ENCODE peak calls at places on chromosome X, in ten cellular contexts. E is renal cortical epithelial cell; P is activated T-cell treated with anti-CD3 and anti-CD28 coated beads for 1 hour; T is right atrium auricular region; Y is lung microvascular endothelial cell; D is RWPE1; M is stimulated activated CD4-positive, alpha-beta T cell treated with anti-CD3 and anti-CD28 coated beads, TNF-alpha, amount 100 ng/mL, for 24 hours; R is WERI-Rb-1; N is esophagus squamous epithelium; X is left lung. L is an unnamed sample.

GRCh38 chrX:13778916-13779315 is 38.0 kb downstream of the GPM6B start:
- DNase-seq in E (peak), P (no peak), T (no peak), Y (peak), D (peak), M (no peak), R (no peak), N (no peak), X (no peak), L (no peak)

GRCh38 chrX:42117318-42117717 is 194.0 kb upstream of the CASK start:
- DNase-seq in E (no peak), P (no peak), T (no peak), Y (no peak), D (no peak), M (no peak), R (no peak), N (no peak), X (no peak), L (no peak)

GRCh38 chrX:136325377-136325776 is 24.6 kb downstream of the ADGRG4 start:
- DNase-seq in E (no peak), P (no peak), T (no peak), Y (no peak), D (no peak), M (no peak), R (no peak), N (no peak), X (no peak), L (no peak)

GRCh38 chrX:40459576-40460158 is 121.1 kb upstream of the ATP6AP2 start:
- DNase-seq in E (no peak), P (no peak), T (no peak), Y (no peak), D (no peak), M (no peak), R (no peak), N (no peak), X (no peak), L (no peak)

GRCh38 chrX:16897445-16897844 is 27.3 kb upstream of the RBBP7 start:
- DNase-seq in E (peak), P (no peak), T (no peak), Y (no peak), D (no peak), M (no peak), R (no peak), N (no peak), X (no peak), L (no peak)

GRCh38 chrX:69968956-69969355 is 80.8 kb downstream of the AWAT2 start:
- DNase-seq in E (no peak), P (no peak), T (no peak), Y (no peak), D (no peak), M (no peak), R (no peak), N (no peak), X (no peak), L (peak)

GRCh38 chrX:12791253-12792228 is at the start of gene PRPS2:
- DNase-seq in E (no peak), P (peak), T (no peak), Y (peak), D (peak), M (peak), R (peak), N (peak), X (peak), L (no peak)

GRCh38 chrX:84187501-84188319 is at the start of gene RPS6KA6:
- DNase-seq in E (no peak), P (no peak), T (no peak), Y (no peak), D (no peak), M (no peak), R (peak), N (no peak), X (peak), L (peak)

GRCh38 chrX:77431227-77431626 is 16.0 kb upstream of the FGF16 start:
- DNase-seq in E (peak), P (no peak), T (peak), Y (no peak), D (no peak), M (no peak), R (peak), N (no peak), X (no peak), L (no peak)

GRCh38 chrX:136450050-136450830 is 37.5 kb upstream of the BRS3 start:
- DNase-seq in E (no peak), P (no peak), T (no peak), Y (no peak), D (no peak), M (no peak), R (no peak), N (no peak), X (no peak), L (no peak)

GRCh38 chrX:1163231-1163630 is 49.2 kb downstream of the CRLF2 start:
- DNase-seq in E (no peak), P (no peak), T (no peak), Y (no peak), D (no peak), M (no peak), R (no peak), N (no peak), X (peak), L (no peak)

GRCh38 chrX:49165901-49166881 is 3.6 kb downstream of the MAGIX start:
- DNase-seq in E (peak), P (peak), T (peak), Y (peak), D (peak), M (peak), R (no peak), N (peak), X (peak), L (no peak)

L was measured in NCI-H1694.